ENCODE peak calls at places on chromosome 19, in five cellular contexts. A is NCI-H2107; C is activated CD8-positive, alpha-beta T cell treated with anti-CD3 and anti-CD28 coated beads, Interleukin-2, amount 10 ng/mL, durations not matched to agents 7 days and 5 days; H is adipocyte; P is BJ. V is an unnamed sample.
A peak's percentile ranks its signal among the peaks of the same experiment; 100 is the strongest.

GRCh38 chr19:39223703-39224279 is 19.7 kb upstream of the SYCN start:
- DNase-seq in C (peak; percentile 54), A (no peak), P (no peak), H (peak; percentile 57), V (no peak)

GRCh38 chr19:44684892-44685847 is 13.8 kb upstream of the CEACAM16 start:
- DNase-seq in C (peak; percentile 41), H (peak; percentile 92), A (no peak), P (peak; percentile 57), V (no peak)

GRCh38 chr19:4044927-4045557 is 21.7 kb downstream of the ZBTB7A start:
- DNase-seq in C (no peak), H (no peak), P (no peak), A (no peak), V (no peak)

GRCh38 chr19:36125557-36125956 is 10.3 kb downstream of the TBCB start:
- DNase-seq in A (no peak), H (no peak), P (no peak), C (no peak), V (no peak)

GRCh38 chr19:4066176-4066606 is 508 bp downstream of the ZBTB7A start:
- DNase-seq in H (no peak), A (no peak), C (no peak), P (no peak), V (no peak)

GRCh38 chr19:49896863-49897621 is at the start of gene IL4I1:
- DNase-seq in A (no peak), H (no peak), P (no peak), C (peak; percentile 72), V (no peak)

GRCh38 chr19:11693505-11694499 is 44.9 kb downstream of the ZNF823 start:
- DNase-seq in C (no peak), P (peak; percentile 49), A (no peak), H (peak; percentile 92), V (peak; percentile 67)

GRCh38 chr19:11780431-11781020 is 13.7 kb downstream of the ZNF441 start:
- DNase-seq in C (no peak), P (no peak), A (no peak), H (no peak), V (no peak)

GRCh38 chr19:6340493-6341201 is 7.2 kb upstream of the ACER1 start:
- DNase-seq in H (no peak), A (no peak), P (no peak), C (no peak), V (no peak)

GRCh38 chr19:49570997-49571676 is 9.2 kb downstream of the NOSIP start:
- DNase-seq in C (peak; percentile 65), P (no peak), H (no peak), A (no peak), V (no peak)

GRCh38 chr19:49213791-49214190 is 56.2 kb downstream of the TRPM4 start:
- DNase-seq in P (no peak), H (no peak), C (no peak), A (no peak), V (no peak)

GRCh38 chr19:3671680-3672574 is 28.3 kb downstream of the PIP5K1C start:
- DNase-seq in P (no peak), C (peak; percentile 54), H (no peak), A (no peak), V (no peak)

GRCh38 chr19:51296331-51297093 is 14.9 kb upstream of the IGLON5 start:
- DNase-seq in C (no peak), A (no peak), H (no peak), P (no peak), V (no peak)

V was measured in iPS DF 19.7.